ENCODE peak calls at places on chromosome 13, in four cellular contexts. E, B, S and I are unnamed samples. For H3K9me3, the result is how much of the 10 kb centered on the place peaks cover.

GRCh38 chr13:39542361-39542760 is 60.6 kb downstream of the LHFPL6 start:
- DNase-seq in E (no peak), B (no peak), S (no peak), I (no peak)

GRCh38 chr13:76709851-76710250 is 176.4 kb downstream of the KCTD12 start:
- DNase-seq in S (no peak), B (no peak), E (no peak), I (no peak)

GRCh38 chr13:68727165-68727564 is 1380.5 kb upstream of the ATXN8OS start:
- DNase-seq in E (no peak), B (no peak), S (no peak), I (no peak)

GRCh38 chr13:46964789-46965527 is 68.1 kb upstream of the HTR2A start:
- DNase-seq in B (no peak), E (no peak), S (no peak), I (no peak)

GRCh38 chr13:34258646-34259386 is 440.9 kb downstream of the RFC3 start:
- DNase-seq in E (no peak), B (no peak), S (no peak), I (no peak)

GRCh38 chr13:48297131-48297786 is 6.3 kb upstream of the RB1 start:
- DNase-seq in B (no peak), E (no peak), S (no peak), I (no peak)

GRCh38 chr13:24664726-24665409 is 15.3 kb upstream of the ATP12A start:
- DNase-seq in S (no peak), E (no peak), B (no peak), I (no peak)

GRCh38 chr13:28339419-28339818 is 155.5 kb downstream of the FLT1 start:
- DNase-seq in S (no peak), E (no peak), B (no peak), I (no peak)

GRCh38 chr13:50400930-50401553 is 385.8 kb downstream of the KCNRG start:
- DNase-seq in B (no peak), E (no peak), S (no peak), I (no peak)

GRCh38 chr13:30600470-30600869 is 17.2 kb upstream of the USPL1 start:
- DNase-seq in E (no peak), S (no peak), B (no peak), I (no peak)

GRCh38 chr13:46469064-46469463 is 82.0 kb upstream of the RUBCNL start:
- DNase-seq in S (no peak), E (no peak), B (no peak), I (no peak)

GRCh38 chr13:102286326-102286725 is 115.5 kb downstream of the FGF14 start:
- DNase-seq in S (no peak), E (no peak), B (no peak), I (no peak)

GRCh38 chr13:113771709-113772331 is 12.8 kb downstream of the TMEM255B start:
- DNase-seq in S (no peak), B (no peak), E (peak), I (no peak)

GRCh38 chr13:22915442-22916082 is 265.2 kb upstream of the SGCG start:
- DNase-seq in S (peak), B (peak), E (no peak), I (peak)

DNA sequence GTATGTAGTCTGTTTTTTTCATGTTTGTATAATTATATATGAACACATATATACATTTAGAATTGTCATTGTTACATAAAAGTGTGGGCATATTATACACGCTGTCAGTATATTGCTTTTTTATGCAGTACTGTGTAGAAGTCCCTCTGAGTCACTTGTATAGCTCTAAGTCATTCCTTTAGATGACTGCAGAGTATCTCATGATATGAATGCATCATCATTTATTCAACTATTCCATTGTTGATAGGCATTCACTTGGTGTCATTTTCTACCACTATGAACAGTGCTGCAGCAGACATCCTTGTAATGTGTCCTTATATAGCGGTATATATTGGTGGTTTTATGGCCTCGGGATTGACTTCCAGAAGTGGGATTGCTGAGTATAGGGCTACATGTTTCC is 15.3 kb downstream of the RFXAP start:
- DNase-seq in B (no peak), S (no peak), E (no peak), I (no peak)
- H3K27ac ChIP-seq in B (no peak), S (no peak), E (no peak), I (no peak)

GRCh38 chr13:83184819-83185218 is 697.5 kb downstream of the SLITRK1 start:
- DNase-seq in E (no peak), S (no peak), B (no peak), I (no peak)

GRCh38 chr13:83190020-83190419 is 692.3 kb downstream of the SLITRK1 start:
- DNase-seq in E (no peak), S (no peak), B (no peak), I (no peak)

GRCh38 chr13:83183439-83184149 is 698.7 kb downstream of the SLITRK1 start:
- DNase-seq in S (no peak), E (no peak), B (no peak), I (no peak)

GRCh38 chr13:83182845-83183244 is 699.4 kb downstream of the SLITRK1 start:
- DNase-seq in S (no peak), B (no peak), E (no peak), I (no peak)

DNA sequence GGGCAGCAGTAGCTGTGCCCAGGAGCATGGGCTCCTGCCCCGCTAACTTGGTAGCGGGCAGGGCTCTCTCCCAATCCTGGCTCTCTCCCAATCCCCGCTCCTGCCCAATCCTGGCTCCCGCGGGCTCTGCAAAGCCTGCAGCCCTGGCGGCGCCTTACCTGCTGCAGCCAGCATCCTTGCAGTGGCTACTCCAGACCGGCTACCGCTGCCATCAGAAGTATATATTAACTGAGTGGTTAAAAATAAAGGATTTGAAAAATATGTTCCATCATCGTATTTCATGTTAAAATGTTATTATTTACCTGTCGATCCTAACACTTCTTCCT is 698.2 kb downstream of the SLITRK1 start:
- DNase-seq in S (no peak), B (no peak), E (no peak), I (no peak)
- H3K4me3 ChIP-seq in S (no peak), B (no peak), E (no peak), I (no peak)

DNA sequence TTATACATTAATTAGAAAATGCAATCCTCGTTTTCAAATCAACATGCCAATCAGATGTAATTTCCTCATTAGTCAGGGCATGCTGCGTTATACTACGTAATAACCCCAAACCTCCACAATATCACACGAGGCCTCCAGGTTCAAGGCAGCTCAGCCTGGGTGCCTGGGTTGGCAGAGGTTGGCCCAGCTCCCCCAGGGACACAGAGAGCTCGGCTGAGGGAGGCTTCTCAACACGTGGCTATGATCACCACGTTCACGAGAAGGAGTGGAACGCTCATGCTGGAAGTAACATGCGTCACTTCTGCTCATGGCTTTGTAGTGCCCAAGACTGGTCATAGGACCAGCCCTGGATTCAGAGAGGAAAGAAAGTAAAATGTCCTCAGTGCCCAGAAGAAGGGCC is 144.9 kb upstream of the SOX1 start:
- DNase-seq in E (no peak), S (no peak), B (no peak), I (no peak)
- H3K9me3 ChIP-seq in E (under half), S (under half), B (under half), I (under half)

DNA sequence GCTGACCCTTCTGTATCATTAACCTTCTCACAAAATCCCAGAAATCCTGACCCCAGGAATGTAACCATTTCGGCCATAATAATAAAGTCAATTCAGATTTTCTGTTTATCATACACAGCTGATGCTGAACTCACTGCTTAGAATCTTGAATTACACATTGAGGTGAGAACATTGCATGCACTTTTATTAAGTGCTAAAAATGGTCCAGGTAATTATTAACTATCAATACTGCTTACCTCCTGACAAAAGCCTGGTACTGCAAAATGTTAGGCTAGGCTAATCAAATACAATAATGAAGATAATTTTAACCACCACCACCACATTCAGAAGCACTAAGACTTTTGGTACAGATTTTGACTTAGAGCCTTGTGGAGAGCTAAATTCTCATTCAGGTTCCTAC is 36.1 kb downstream of the KLF12 start:
- DNase-seq in B (no peak), S (no peak), E (no peak), I (no peak)
- H3K27ac ChIP-seq in B (no peak), S (no peak), E (no peak), I (no peak)